ENCODE peak calls at places on chromosomes 11 and 22, in five cellular contexts. L, Q, K, A and U are unnamed samples.

GRCh38 chr11:86043765-86044534 is 24.9 kb downstream of the PICALM start:
- DNase-seq in L (no peak), Q (no peak), K (no peak), A (no peak), U (no peak)

GRCh38 chr11:33769542-33769941 is 4.8 kb downstream of the FBXO3 start:
- DNase-seq in L (no peak), Q (no peak), K (no peak), A (no peak), U (no peak)

GRCh38 chr11:63663809-63664208 is 7.4 kb downstream of the ATL3 start:
- DNase-seq in L (peak; percentile 80), Q (no peak), K (no peak), A (peak; percentile 55), U (no peak)

GRCh38 chr11:16211407-16211806 is 144.9 kb downstream of the SOX6 start:
- DNase-seq in L (no peak), Q (no peak), K (no peak), A (no peak), U (no peak)

GRCh38 chr11:79963886-79964660 is 523.2 kb upstream of the TENM4 start:
- DNase-seq in L (no peak), Q (no peak), K (no peak), A (no peak), U (peak; percentile 47)

GRCh38 chr22:38802671-38803121 is 8.8 kb upstream of the DNAL4 start:
- DNase-seq in L (peak; percentile 95), Q (peak; percentile 43), K (no peak), A (peak; percentile 86), U (no peak)

GRCh38 chr11:73151371-73151870 is 9.3 kb upstream of the FCHSD2 start:
- DNase-seq in L (no peak), Q (no peak), K (no peak), A (no peak), U (no peak)

GRCh38 chr11:129853508-129854228 is 38.0 kb downstream of the TMEM45B start:
- DNase-seq in L (peak; percentile 49), Q (no peak), K (no peak), A (peak; percentile 24), U (no peak)

GRCh38 chr11:89421718-89422117 is 69.5 kb downstream of the NOX4 start:
- DNase-seq in L (no peak), Q (no peak), K (no peak), A (no peak), U (no peak)

GRCh38 chr11:73227571-73228211 is 9.6 kb downstream of the P2RY2 start:
- DNase-seq in L (no peak), Q (peak; percentile 90), K (no peak), A (no peak), U (no peak)

GRCh38 chr11:17014774-17015638 is 792 bp upstream of the PLEKHA7 start:
- DNase-seq in L (no peak), Q (peak; percentile 70), K (no peak), A (peak; percentile 20), U (peak; percentile 32)

GRCh38 chr11:64074239-64074638 is 38.5 kb downstream of the FLRT1 start:
- DNase-seq in L (no peak), Q (no peak), K (no peak), A (no peak), U (no peak)

GRCh38 chr11:31237819-31238771 is 131.4 kb downstream of the DCDC1 start:
- DNase-seq in L (no peak), Q (peak; percentile 41), K (peak; percentile 7), A (peak; percentile 8), U (peak; percentile 80)

GRCh38 chr11:112310867-112311266 is 50.2 kb upstream of the PLET1 start:
- DNase-seq in L (no peak), Q (no peak), K (no peak), A (no peak), U (no peak)

GRCh38 chr11:102451693-102452460 is 688 bp downstream of the TMEM123 start:
- DNase-seq in L (peak; percentile 28), Q (peak; percentile 56), K (no peak), A (peak; percentile 74), U (peak; percentile 40)

GRCh38 chr22:50276143-50276542 is 6.0 kb upstream of the MAPK11 start:
- DNase-seq in L (peak; percentile 43), Q (peak; percentile 54), K (no peak), A (no peak), U (no peak)

GRCh38 chr22:22248878-22249277 is 4.3 kb downstream of the VPREB1 start:
- DNase-seq in L (no peak), Q (no peak), K (no peak), A (no peak), U (no peak)

GRCh38 chr11:13699870-13700269 is 31.4 kb downstream of the FAR1 start:
- DNase-seq in L (no peak), Q (no peak), K (no peak), A (no peak), U (no peak)

GRCh38 chr11:10076458-10077141 is 217.4 kb downstream of the SBF2 start:
- DNase-seq in L (peak; percentile 63), Q (peak; percentile 77), K (peak; percentile 23), A (no peak), U (no peak)

GRCh38 chr22:48701296-48702030 is 1126.2 kb downstream of the BRD1 start:
- DNase-seq in L (no peak), Q (no peak), K (no peak), A (no peak), U (no peak)

GRCh38 chr11:126079640-126080205 is 17.1 kb upstream of the CDON start:
- DNase-seq in L (no peak), Q (peak; percentile 78), K (no peak), A (no peak), U (no peak)

GRCh38 chr22:46240506-46240905 is 9.6 kb downstream of the CDPF1 start:
- DNase-seq in L (no peak), Q (no peak), K (no peak), A (no peak), U (no peak)

GRCh38 chr22:27988704-27989103 is 69.6 kb upstream of the PITPNB start:
- DNase-seq in L (no peak), Q (peak; percentile 15), K (no peak), A (no peak), U (no peak)

GRCh38 chr11:68314886-68315580 is 2.6 kb downstream of the LRP5 start:
- DNase-seq in L (peak; percentile 59), Q (no peak), K (no peak), A (peak; percentile 76), U (no peak)
- H2AFZ ChIP-seq in L (peak overlapping the region; percentile 79), Q (no peak overlapping the region), K (no peak overlapping the region), A (no peak overlapping the region), U (peak overlapping the region; percentile 83)

GRCh38 chr11:124751741-124752470 is at the start of gene VSIG2:
- DNase-seq in L (no peak), Q (peak; percentile 35), K (no peak), A (no peak), U (no peak)
- H2BK15ac ChIP-seq in L (peak within 1 kb of the TSS; percentile 35), Q (no peak within 1 kb of the TSS), K (peak within 1 kb of the TSS; percentile 72), A (no peak within 1 kb of the TSS), U (peak within 1 kb of the TSS; percentile 51)

GRCh38 chr11:8688414-8689362 is 6.1 kb downstream of the RPL27A start:
- DNase-seq in L (peak; percentile 96), Q (peak; percentile 99), K (peak; percentile 98), A (peak; percentile 95), U (peak; percentile 91)
- H3K23ac ChIP-seq in L (peak overlapping the region; percentile 71), Q (no peak overlapping the region), K (no peak overlapping the region), A (no peak overlapping the region), U (peak overlapping the region; percentile 97)

GRCh38 chr11:124114942-124115781 is at the start of gene VWA5A:
- DNase-seq in L (peak; percentile 86), Q (peak; percentile 83), K (peak; percentile 57), A (peak; percentile 93), U (peak; percentile 44)

GRCh38 chr11:124119103-124119502 is 3.9 kb downstream of the VWA5A start:
- DNase-seq in L (no peak), Q (no peak), K (no peak), A (no peak), U (no peak)

GRCh38 chr11:124113890-124114289 is 1.4 kb upstream of the VWA5A start:
- DNase-seq in L (peak; percentile 8), Q (no peak), K (no peak), A (peak; percentile 42), U (no peak)

DNA sequence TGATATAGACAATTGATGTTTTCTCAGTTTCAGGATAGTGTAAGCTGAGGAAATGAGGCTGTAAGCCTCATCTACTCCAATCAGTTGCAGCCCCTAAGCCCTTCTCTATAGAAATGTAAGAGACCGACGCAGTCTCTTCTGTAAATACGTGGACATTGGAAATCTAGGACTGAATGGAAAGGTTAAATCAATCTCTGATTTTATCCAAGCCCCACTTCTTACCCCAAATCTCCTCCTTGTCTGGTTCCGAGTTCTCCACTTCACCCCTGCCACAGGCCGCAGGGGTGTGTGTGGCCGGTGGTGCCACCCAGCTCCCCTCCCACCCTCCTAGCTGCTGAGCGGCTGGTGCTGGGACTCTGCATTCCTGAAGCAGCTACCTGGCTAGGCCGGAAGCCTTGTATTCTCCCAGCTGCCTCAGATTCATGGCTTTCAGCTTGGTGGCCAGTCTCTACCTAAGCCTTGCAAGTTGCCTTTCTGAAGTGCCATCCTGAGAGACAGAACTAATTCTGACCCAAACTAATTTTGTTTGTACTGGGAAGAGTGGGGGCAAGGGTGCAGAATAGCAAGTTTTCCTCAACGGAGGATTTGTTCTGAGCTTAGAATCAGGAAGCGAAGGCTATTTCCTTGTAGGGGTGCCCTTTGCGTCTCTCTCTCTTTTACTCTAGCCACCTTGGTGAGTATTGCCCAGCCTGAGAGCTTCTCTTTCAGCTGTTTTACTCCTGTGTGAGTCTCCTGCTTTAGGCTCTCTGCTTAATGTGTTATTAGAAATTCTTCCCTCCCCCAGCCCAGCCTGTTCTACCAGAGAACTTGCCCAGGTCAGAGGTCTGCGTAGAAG is 749 bp downstream of the VWA5A start:
- DNase-seq in L (no peak), Q (peak; percentile 73), K (no peak), A (no peak), U (no peak)
- H2AFZ ChIP-seq in L (peak overlapping the region; percentile 74), Q (no peak overlapping the region), K (peak overlapping the region; percentile 54), A (no peak overlapping the region), U (peak overlapping the region; percentile 84)

GRCh38 chr11:41398175-41398574 is 61.3 kb downstream of the LRRC4C start:
- DNase-seq in L (no peak), Q (no peak), K (no peak), A (no peak), U (no peak)

GRCh38 chr11:41392591-41392990 is 66.9 kb downstream of the LRRC4C start:
- DNase-seq in L (no peak), Q (peak; percentile 31), K (no peak), A (no peak), U (peak; percentile 45)

GRCh38 chr11:41400124-41400523 is 59.3 kb downstream of the LRRC4C start:
- DNase-seq in L (no peak), Q (no peak), K (no peak), A (no peak), U (no peak)

GRCh38 chr11:41394562-41395160 is 64.8 kb downstream of the LRRC4C start:
- DNase-seq in L (no peak), Q (no peak), K (no peak), A (no peak), U (no peak)
- H2BK15ac ChIP-seq in L (no peak overlapping the region), Q (no peak overlapping the region), K (no peak overlapping the region), A (no peak overlapping the region), U (no peak overlapping the region)